ENCODE peak calls at places on chromosomes 12 and 14, in five cellular contexts. A is BE2C, H is GM10248, W is Peyer's patch, R is A549. P is an unnamed sample.

GRCh38 chr12:102408487-102409297 is 71.7 kb downstream of the IGF1 start:
- DNase-seq in A (no peak), H (no peak), W (no peak), R (no peak), P (no peak)

GRCh38 chr12:40618621-40619020 is 73.6 kb upstream of the CNTN1 start:
- DNase-seq in A (no peak), H (no peak), W (no peak), R (no peak), P (no peak)

GRCh38 chr12:47326190-47326589 is 246.4 kb upstream of the AMIGO2 start:
- DNase-seq in A (no peak), H (no peak), W (no peak), R (no peak), P (no peak)

GRCh38 chr14:33567736-33568124 is 383.1 kb downstream of the EGLN3 start:
- DNase-seq in A (no peak), H (no peak), W (no peak), R (no peak), P (no peak)

GRCh38 chr12:27505124-27505523 is 18.9 kb upstream of the PPFIBP1 start:
- DNase-seq in A (no peak), H (no peak), W (no peak), R (no peak), P (no peak)

GRCh38 chr14:104913413-104913812 is 11.3 kb upstream of the PLD4 start:
- DNase-seq in A (no peak), H (no peak), W (no peak), R (no peak), P (no peak)

GRCh38 chr12:10974965-10975364 is 11.7 kb downstream of the TAS2R50 start:
- DNase-seq in A (no peak), H (no peak), W (no peak), R (no peak), P (no peak)

GRCh38 chr12:67388331-67389163 is 119.4 kb downstream of the CAND1 start:
- DNase-seq in A (no peak), H (no peak), W (no peak), R (peak), P (no peak)

GRCh38 chr14:60658116-60658515 is 8.8 kb upstream of the SIX1 start:
- DNase-seq in A (no peak), H (no peak), W (no peak), R (no peak), P (no peak)

GRCh38 chr14:74618078-74618952 is 6.3 kb upstream of the LTBP2 start:
- DNase-seq in A (no peak), H (no peak), W (peak), R (peak), P (no peak)

GRCh38 chr12:57754411-57755193 is at the start of gene MARCHF9:
- DNase-seq in A (peak), H (peak), W (peak), R (no peak), P (peak)

GRCh38 chr12:81403348-81403747 is 325.5 kb downstream of the ACSS3 start:
- DNase-seq in A (no peak), H (no peak), W (no peak), R (no peak), P (no peak)

GRCh38 chr12:131378176-131378842 is 332.6 kb upstream of the SFSWAP start:
- DNase-seq in A (no peak), H (no peak), W (no peak), R (no peak), P (no peak)

GRCh38 chr12:56599041-56599440 is 31.1 kb downstream of the BAZ2A start:
- DNase-seq in A (no peak), H (no peak), W (no peak), R (no peak), P (no peak)

GRCh38 chr12:120659151-120659525 is 18.7 kb downstream of the CABP1 start:
- DNase-seq in A (no peak), H (no peak), W (no peak), R (no peak), P (no peak)

GRCh38 chr12:121507984-121508383 is 72.8 kb downstream of the KDM2B start:
- DNase-seq in A (no peak), H (no peak), W (no peak), R (no peak), P (no peak)

GRCh38 chr12:68158427-68158826 is 1.1 kb downstream of the IFNG start:
- DNase-seq in A (no peak), H (no peak), W (no peak), R (no peak), P (no peak)

GRCh38 chr12:86256169-86256568 is at the start of gene MGAT4C:
- DNase-seq in A (no peak), H (no peak), W (no peak), R (no peak), P (no peak)

GRCh38 chr14:38290601-38291190 is 34.8 kb upstream of the CLEC14A start:
- DNase-seq in A (no peak), H (no peak), W (no peak), R (no peak), P (no peak)

GRCh38 chr14:104895207-104895785 is 29.4 kb upstream of the PLD4 start:
- DNase-seq in A (no peak), H (no peak), W (no peak), R (no peak), P (no peak)

GRCh38 chr14:64823305-64823985 is 56.3 kb downstream of the SPTB start:
- DNase-seq in A (peak), H (peak), W (peak), R (peak), P (peak)

GRCh38 chr12:77232045-77232444 is 166.7 kb upstream of the E2F7 start:
- DNase-seq in A (no peak), H (no peak), W (no peak), R (no peak), P (no peak)

GRCh38 chr14:58560208-58560607 is 77.6 kb upstream of the DACT1 start:
- DNase-seq in A (no peak), H (no peak), W (no peak), R (no peak), P (no peak)

GRCh38 chr14:100740196-100740825 is 13.6 kb downstream of the DLK1 start:
- DNase-seq in A (no peak), H (no peak), W (no peak), R (no peak), P (no peak)

GRCh38 chr12:10212623-10213131 is at the start of gene GABARAPL1:
- DNase-seq in A (peak), H (peak), W (peak), R (peak), P (peak)

GRCh38 chr12:82740129-82741000 is 53.7 kb downstream of the TMTC2 start:
- DNase-seq in A (no peak), H (no peak), W (no peak), R (peak), P (no peak)

GRCh38 chr14:95352481-95352880 is 32.8 kb upstream of the CLMN start:
- DNase-seq in A (no peak), H (no peak), W (no peak), R (no peak), P (no peak)

GRCh38 chr12:12333980-12334709 is 15.9 kb downstream of the MANSC1 start:
- DNase-seq in A (peak), H (peak), W (peak), R (peak), P (peak)

GRCh38 chr14:67806228-67806627 is 10.2 kb downstream of the ZFYVE26 start:
- DNase-seq in A (no peak), H (no peak), W (no peak), R (no peak), P (no peak)

GRCh38 chr14:99774526-99775307 is 18.5 kb upstream of the EML1 start:
- DNase-seq in A (peak), H (no peak), W (peak), R (no peak), P (no peak)

GRCh38 chr14:39372656-39373055 is 59.6 kb downstream of the FBXO33 start:
- DNase-seq in A (no peak), H (no peak), W (no peak), R (no peak), P (no peak)

GRCh38 chr14:63436286-63437098 is 106.7 kb downstream of the PPP2R5E start:
- DNase-seq in A (no peak), H (no peak), W (no peak), R (no peak), P (no peak)

GRCh38 chr12:6715130-6715529 is 8.7 kb upstream of the COPS7A start:
- DNase-seq in A (no peak), H (no peak), W (no peak), R (no peak), P (no peak)
- TF ChIP-seq CTCF in A (no peak), H (no peak), W (no peak), R (no peak), P (no peak)

GRCh38 chr12:113889806-113890581 is 76.1 kb downstream of the RBM19 start:
- DNase-seq in A (peak), H (no peak), W (no peak), R (no peak), P (no peak)

GRCh38 chr12:113891167-113891692 is 74.9 kb downstream of the RBM19 start:
- DNase-seq in A (no peak), H (no peak), W (no peak), R (no peak), P (no peak)

GRCh38 chr12:113887906-113888305 is 78.2 kb downstream of the RBM19 start:
- DNase-seq in A (no peak), H (no peak), W (no peak), R (no peak), P (no peak)

GRCh38 chr12:113888435-113888834 is 77.7 kb downstream of the RBM19 start:
- DNase-seq in A (no peak), H (no peak), W (no peak), R (no peak), P (no peak)

GRCh38 chr12:113889076-113889475 is 77.0 kb downstream of the RBM19 start:
- DNase-seq in A (peak), H (no peak), W (no peak), R (no peak), P (no peak)
- TF ChIP-seq CTCF in A (peak), H (no peak), W (no peak), R (no peak), P (no peak)

DNA sequence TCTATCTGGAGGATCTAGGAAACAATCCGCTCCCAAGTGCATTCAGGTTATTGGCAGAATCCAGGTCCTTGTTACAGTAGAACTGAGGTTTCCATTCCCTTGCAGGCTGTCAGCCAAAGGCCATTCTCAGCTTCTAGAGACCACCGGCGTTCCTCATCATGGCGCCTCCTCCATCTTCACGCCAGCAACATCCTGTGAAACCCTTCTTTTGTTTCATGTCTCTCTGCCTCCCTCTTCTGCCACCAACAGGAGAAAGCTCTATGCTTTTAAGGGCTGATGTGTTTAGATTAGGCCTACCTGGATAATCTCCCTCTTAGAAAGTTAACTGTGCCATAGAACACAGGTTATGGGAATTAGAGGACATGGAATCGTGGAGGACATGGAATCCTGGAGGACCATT is 133.0 kb upstream of the RASSF8 start:
- DNase-seq in A (no peak), H (no peak), W (no peak), R (no peak), P (no peak)
- TF ChIP-seq CTCF in A (peak), H (no peak), W (no peak), R (no peak), P (no peak)

DNA sequence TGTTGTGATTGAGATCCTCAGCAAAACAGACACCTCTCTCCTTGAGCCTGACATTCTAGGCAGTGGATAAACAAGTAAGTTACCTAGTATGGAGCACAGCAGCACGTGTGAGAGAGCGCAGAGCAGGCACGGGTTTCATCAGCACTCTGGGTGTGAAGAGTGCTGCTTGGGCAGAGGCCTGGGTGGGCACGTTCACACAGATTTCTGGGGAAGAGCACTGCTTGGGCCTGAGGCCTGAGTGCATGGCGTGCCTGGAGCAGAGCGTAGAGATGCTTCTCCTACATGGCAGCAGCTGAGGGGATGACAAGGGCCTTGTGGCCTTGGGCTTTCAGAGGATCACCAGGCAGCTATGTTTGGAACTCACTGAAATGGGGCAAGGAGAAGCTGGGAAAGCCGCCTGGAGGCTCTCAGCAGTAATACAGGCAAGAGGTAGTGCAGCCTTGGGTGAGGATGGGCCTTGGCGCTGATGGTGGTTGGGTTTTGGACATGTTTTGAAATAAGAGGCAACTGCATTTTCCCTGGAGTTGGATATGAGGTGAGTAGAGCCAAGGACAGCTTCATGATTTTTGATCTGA is 17.6 kb downstream of the CKB start:
- DNase-seq in A (no peak), H (no peak), W (no peak), R (no peak), P (peak)
- TF ChIP-seq CTCF in A (peak), H (no peak), W (no peak), R (no peak), P (no peak)